ENCODE peak calls at places on chromosomes 6 and 20, in five cellular contexts. I is CD4-positive, CD25-positive, alpha-beta regulatory T cell; U is dorsolateral prefrontal cortex; H is OCI-LY7; G is GM12864. J is an unnamed sample.

GRCh38 chr20:45209924-45210323 is 3.1 kb downstream of the SEMG1 start:
- DNase-seq in I (no peak), U (no peak), H (no peak), G (no peak), J (no peak)

GRCh38 chr20:6501061-6501460 is 266.4 kb upstream of the BMP2 start:
- DNase-seq in I (no peak), U (no peak), H (no peak), G (no peak), J (no peak)

GRCh38 chr6:52221302-52221701 is 23.0 kb downstream of the IL17F start:
- DNase-seq in I (no peak), U (no peak), H (no peak), G (no peak), J (peak)

GRCh38 chr20:45972500-45973183 is 639 bp upstream of the ZNF335 start:
- DNase-seq in I (no peak), U (no peak), H (no peak), G (no peak), J (no peak)

GRCh38 chr20:47921306-47922279 is 136.3 kb upstream of the SULF2 start:
- DNase-seq in I (no peak), U (no peak), H (no peak), G (no peak), J (no peak)

GRCh38 chr20:50389437-50389807 is 120.8 kb upstream of the PTPN1 start:
- DNase-seq in I (no peak), U (no peak), H (no peak), G (no peak), J (no peak)

GRCh38 chr6:126955621-126956020 is 162.8 kb upstream of the RSPO3 start:
- DNase-seq in I (no peak), U (no peak), H (no peak), G (no peak), J (no peak)

GRCh38 chr20:4951299-4951698 is 50.0 kb downstream of the SLC23A2 start:
- DNase-seq in I (no peak), U (peak), H (no peak), G (no peak), J (no peak)

GRCh38 chr6:102736941-102737368 is 1343.4 kb downstream of the GRIK2 start:
- DNase-seq in I (no peak), U (no peak), H (no peak), G (no peak), J (no peak)

GRCh38 chr6:137806914-137807682 is 60.0 kb upstream of the TNFAIP3 start:
- DNase-seq in I (no peak), U (no peak), H (no peak), G (no peak), J (no peak)

GRCh38 chr6:168452685-168453377 is 11.8 kb downstream of the SMOC2 start:
- DNase-seq in I (no peak), U (no peak), H (no peak), G (no peak), J (no peak)

GRCh38 chr6:7311920-7312615 is 931 bp downstream of the SSR1 start:
- DNase-seq in I (peak), U (no peak), H (peak), G (no peak), J (no peak)

GRCh38 chr6:97669191-97669651 is 386.2 kb upstream of the MMS22L start:
- DNase-seq in I (no peak), U (peak), H (no peak), G (peak), J (no peak)

GRCh38 chr6:1424306-1424927 is 35.0 kb downstream of the FOXF2 start:
- DNase-seq in I (no peak), U (peak), H (peak), G (no peak), J (no peak)

GRCh38 chr20:63704749-63705117 is 3.0 kb downstream of the ARFRP1 start:
- DNase-seq in I (no peak), U (no peak), H (no peak), G (no peak), J (no peak)

GRCh38 chr6:292506-293184 is 358 bp downstream of the DUSP22 start:
- DNase-seq in I (peak), U (no peak), H (peak), G (peak), J (peak)

GRCh38 chr6:128070406-128070805 is 169.5 kb upstream of the THEMIS start:
- DNase-seq in I (no peak), U (no peak), H (no peak), G (no peak), J (no peak)

GRCh38 chr6:27136978-27137814 is 110.3 kb upstream of the PRSS16 start:
- DNase-seq in I (no peak), U (no peak), H (peak), G (no peak), J (no peak)

GRCh38 chr20:47576516-47577033 is 74.9 kb downstream of the NCOA3 start:
- DNase-seq in I (no peak), U (no peak), H (peak), G (peak), J (no peak)

GRCh38 chr6:90231798-90232197 is 64.8 kb downstream of the BACH2 start:
- DNase-seq in I (no peak), U (no peak), H (no peak), G (no peak), J (no peak)

GRCh38 chr6:170295519-170296422 is 4.9 kb upstream of the DLL1 start:
- DNase-seq in I (no peak), U (no peak), H (peak), G (no peak), J (no peak)

GRCh38 chr6:16684195-16684689 is 77.0 kb downstream of the ATXN1 start:
- DNase-seq in I (no peak), U (no peak), H (no peak), G (no peak), J (no peak)

GRCh38 chr6:16684896-16685554 is 76.2 kb downstream of the ATXN1 start:
- DNase-seq in I (no peak), U (no peak), H (no peak), G (peak), J (no peak)

GRCh38 chr6:16681260-16681873 is 79.9 kb downstream of the ATXN1 start:
- DNase-seq in I (no peak), U (no peak), H (no peak), G (no peak), J (no peak)

GRCh38 chr6:16687045-16687444 is 74.2 kb downstream of the ATXN1 start:
- DNase-seq in I (no peak), U (no peak), H (no peak), G (no peak), J (no peak)

DNA sequence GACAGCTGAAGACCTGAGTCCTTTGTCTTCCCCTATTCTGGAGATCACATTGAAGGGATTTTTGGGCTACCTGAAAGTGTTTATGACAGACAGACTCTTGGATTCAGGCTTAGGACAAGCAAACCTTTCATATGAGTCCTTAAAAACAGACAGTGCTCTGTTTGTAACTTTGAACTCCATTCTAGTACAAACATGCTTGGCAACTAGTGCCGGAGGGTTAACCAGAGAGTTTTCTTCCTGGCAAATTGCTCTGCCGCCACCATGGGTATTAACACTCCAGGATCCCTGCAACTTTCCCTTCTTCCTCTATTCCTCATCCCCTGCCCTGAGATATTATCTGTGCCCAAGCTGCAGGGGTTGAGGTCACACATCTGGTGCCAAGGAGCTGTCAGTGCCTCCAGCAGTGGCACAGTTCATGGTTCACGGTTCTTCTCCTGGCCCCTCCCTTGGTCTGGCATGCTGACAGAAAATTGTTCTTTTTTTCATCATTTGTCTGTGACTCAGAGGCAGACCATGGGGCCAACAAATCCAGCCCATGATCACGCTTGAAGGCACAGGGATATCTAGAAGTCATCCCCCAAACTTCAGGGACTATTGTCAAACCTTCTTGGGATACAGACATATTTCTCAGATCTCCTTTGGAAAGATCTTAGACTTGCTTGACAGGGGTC is 77.6 kb downstream of the ATXN1 start:
- DNase-seq in I (no peak), U (no peak), H (no peak), G (no peak), J (no peak)
- H3K4me3 ChIP-seq in I (no peak), U (no peak), H (no peak), G (no peak), J (no peak)

GRCh38 chr6:149939909-149940672 is 1.7 kb upstream of the ULBP2 start:
- DNase-seq in I (no peak), U (no peak), H (no peak), G (no peak), J (no peak)

GRCh38 chr6:149940673-149940984 is 1.2 kb upstream of the ULBP2 start:
- DNase-seq in I (no peak), U (no peak), H (no peak), G (no peak), J (no peak)

GRCh38 chr6:149941583-149942460 is at the start of gene ULBP2:
- DNase-seq in I (peak), U (peak), H (peak), G (no peak), J (peak)

GRCh38 chr6:149938571-149939462 is 3.0 kb upstream of the ULBP2 start:
- DNase-seq in I (peak), U (no peak), H (no peak), G (peak), J (no peak)

DNA sequence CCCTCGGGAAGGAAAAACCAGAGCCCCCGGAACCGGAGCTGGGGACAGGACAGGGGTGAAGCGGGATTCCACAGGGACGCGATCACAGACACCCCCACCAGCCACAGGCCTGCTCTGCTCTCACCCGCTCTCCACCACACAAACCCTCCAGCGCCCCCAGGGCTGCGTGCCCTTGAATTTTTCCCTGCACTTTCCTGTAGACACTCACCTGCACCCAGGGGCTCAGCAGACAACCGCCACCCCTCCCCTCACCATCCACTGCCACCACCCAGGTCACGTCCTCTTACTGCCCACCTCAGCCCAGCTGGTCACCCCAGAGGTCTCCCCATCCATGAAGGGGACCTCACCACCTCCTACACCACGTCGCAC is 631 bp downstream of the ULBP2 start:
- DNase-seq in I (no peak), U (no peak), H (no peak), G (no peak), J (no peak)
- H3K4me3 ChIP-seq in I (peak), U (peak), H (peak), G (no peak), J (peak)

GRCh38 chr20:53576195-53576580 is 17.5 kb downstream of the ZNF217 start:
- DNase-seq in I (no peak), U (no peak), H (no peak), G (no peak), J (no peak)
- H3K4me3 ChIP-seq in I (no peak), U (no peak), H (no peak), G (no peak), J (no peak)

GRCh38 chr20:8130840-8131526 is 1.1 kb upstream of the PLCB1 start:
- DNase-seq in I (no peak), U (no peak), H (no peak), G (no peak), J (no peak)
- H3K4me3 ChIP-seq in I (no peak), U (peak), H (peak), G (no peak), J (peak)

GRCh38 chr6:158717341-158718328 is 67.8 kb downstream of the SYTL3 start:
- DNase-seq in I (peak), U (no peak), H (peak), G (peak), J (no peak)

GRCh38 chr6:158718431-158719126 is 68.7 kb downstream of the SYTL3 start:
- DNase-seq in I (no peak), U (no peak), H (peak), G (no peak), J (no peak)

GRCh38 chr6:158711264-158711663 is 61.4 kb downstream of the SYTL3 start:
- DNase-seq in I (no peak), U (no peak), H (no peak), G (no peak), J (no peak)

GRCh38 chr6:158713469-158713868 is 63.6 kb downstream of the SYTL3 start:
- DNase-seq in I (no peak), U (no peak), H (no peak), G (no peak), J (no peak)

DNA sequence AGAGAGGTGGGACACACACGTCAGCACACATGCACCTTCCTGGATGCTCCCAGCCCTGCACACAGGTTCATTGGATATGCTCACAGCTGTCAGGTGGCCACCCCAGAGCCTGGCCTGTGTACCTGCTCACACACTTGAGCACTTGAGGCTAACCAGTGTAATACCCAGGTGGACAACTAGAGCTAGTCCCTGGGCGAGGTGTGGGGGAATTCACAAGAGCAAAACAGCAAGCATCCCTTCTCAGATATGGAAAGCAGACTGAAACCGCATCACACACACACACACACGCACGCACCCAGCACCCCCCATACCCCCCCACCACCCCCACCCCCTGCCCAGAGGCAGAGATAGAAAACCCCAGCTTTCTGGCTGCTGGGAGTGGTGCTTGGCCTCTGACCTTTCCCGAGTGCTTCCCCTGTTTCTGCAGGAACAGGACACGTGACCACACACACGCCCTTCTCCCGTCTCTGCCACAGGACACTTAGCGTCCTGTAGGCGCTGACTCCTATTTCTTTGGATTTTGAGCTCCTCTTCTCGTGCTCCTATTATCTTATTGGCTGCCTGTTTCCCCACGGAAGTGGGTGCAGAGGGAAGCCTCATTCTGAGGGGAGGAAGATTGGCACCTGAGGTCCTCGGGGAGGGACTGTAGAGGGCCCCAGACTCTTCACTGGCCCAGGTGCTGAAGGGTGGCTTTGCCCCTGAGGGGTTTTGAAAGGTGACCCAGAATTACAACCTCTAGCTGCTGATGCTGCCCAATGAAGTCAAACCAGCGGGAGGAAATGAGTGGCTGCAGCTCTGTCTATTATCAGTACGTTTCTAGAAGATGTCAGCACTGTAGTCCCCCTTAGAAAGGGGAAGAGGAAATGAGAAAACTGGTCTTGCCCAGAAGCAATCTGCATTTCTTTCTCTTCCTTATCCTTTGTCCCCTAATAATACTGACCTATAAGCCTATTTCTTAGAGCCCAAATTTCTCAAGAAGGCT is 65.8 kb downstream of the SYTL3 start:
- DNase-seq in I (no peak), U (no peak), H (peak), G (peak), J (no peak)
- H3K4me3 ChIP-seq in I (no peak), U (no peak), H (peak), G (peak), J (no peak)

GRCh38 chr6:33419580-33420492 is at the start of gene SYNGAP1:
- DNase-seq in I (no peak), U (peak), H (peak), G (no peak), J (peak)
- H3K4me3 ChIP-seq in I (peak), U (peak), H (peak), G (peak), J (peak)

GRCh38 chr6:160348552-160349441 is 619 bp downstream of the SLC22A3 start:
- DNase-seq in I (no peak), U (no peak), H (no peak), G (no peak), J (no peak)

GRCh38 chr6:160349837-160350236 is 1.7 kb downstream of the SLC22A3 start:
- DNase-seq in I (no peak), U (no peak), H (no peak), G (no peak), J (no peak)

GRCh38 chr6:160347259-160348208 is 644 bp upstream of the SLC22A3 start:
- DNase-seq in I (no peak), U (no peak), H (no peak), G (no peak), J (no peak)

GRCh38 chr6:160344281-160344680 is 3.9 kb upstream of the SLC22A3 start:
- DNase-seq in I (no peak), U (no peak), H (no peak), G (no peak), J (no peak)

GRCh38 chr6:160348209-160348551 is at the start of gene SLC22A3:
- DNase-seq in I (no peak), U (no peak), H (no peak), G (no peak), J (no peak)
- H3K4me3 ChIP-seq in I (no peak), U (peak), H (no peak), G (no peak), J (no peak)

GRCh38 chr6:147738516-147739187 is 230.2 kb downstream of the SAMD5 start:
- DNase-seq in I (no peak), U (no peak), H (no peak), G (no peak), J (peak)
- H3K4me3 ChIP-seq in I (no peak), U (no peak), H (no peak), G (no peak), J (no peak)